ENCODE peak calls at places on chromosomes 13 and 19, in four cellular contexts. S is upper lobe of left lung, L is HFF-Myc, C is non-pigmented ciliary epithelial cell. R is an unnamed sample.
A peak's percentile ranks its signal among the peaks of the same experiment; 100 is the strongest.

GRCh38 chr13:94712287-94712811 is at the start of gene SOX21:
- DNase-seq in L (no peak), C (no peak), S (no peak), R (no peak)

GRCh38 chr19:2291185-2291751 is 9.3 kb upstream of the PEAK3 start:
- DNase-seq in C (no peak), L (no peak), S (peak; percentile 88), R (no peak)

GRCh38 chr13:39688699-39689405 is 33.4 kb downstream of the COG6 start:
- DNase-seq in L (no peak), S (no peak), C (peak; percentile 19), R (no peak)

GRCh38 chr19:17337675-17338439 is 504 bp downstream of the GTPBP3 start:
- DNase-seq in L (no peak), C (no peak), S (peak; percentile 89), R (no peak)

GRCh38 chr19:42092350-42092749 is 16.4 kb downstream of the ZNF574 start:
- DNase-seq in S (no peak), L (no peak), C (no peak), R (no peak)

GRCh38 chr13:26132756-26133155 is 80.9 kb upstream of the SHISA2 start:
- DNase-seq in S (no peak), L (no peak), C (no peak), R (no peak)

GRCh38 chr13:51435002-51435578 is 17.7 kb downstream of the INTS6 start:
- DNase-seq in S (no peak), L (no peak), C (no peak), R (no peak)

GRCh38 chr13:23652909-23653726 is 82.9 kb downstream of the TNFRSF19 start:
- DNase-seq in L (no peak), S (no peak), C (no peak), R (no peak)

GRCh38 chr13:90105881-90106496 is 1241.5 kb upstream of the MIR17HG start:
- DNase-seq in S (no peak), C (peak; percentile 40), L (no peak), R (peak; percentile 26)

GRCh38 chr13:104594801-104595200 is 1528.6 kb upstream of the SLC10A2 start:
- DNase-seq in S (no peak), C (no peak), L (no peak), R (peak; percentile 18)

GRCh38 chr19:57406516-57407123 is 4.3 kb upstream of the ZNF17 start:
- DNase-seq in L (no peak), C (no peak), S (no peak), R (no peak)

GRCh38 chr13:112756967-112757758 is 67.3 kb downstream of the ATP11A start:
- DNase-seq in S (no peak), L (no peak), C (no peak), R (no peak)

GRCh38 chr19:50602089-50602422 is 33.8 kb upstream of the LRRC4B start:
- DNase-seq in S (no peak), C (no peak), L (no peak), R (no peak)